ENCODE peak calls at places on chromosomes 12 and 14, in nine cellular contexts. One of them, this sample, is unnamed.

GRCh38 chr12:109054520-109054919 is 2.1 kb downstream of the USP30 start:
- DNase-seq in A549: no peak
- DNase-seq in endothelial cell of umbilical vein: no peak
- DNase-seq in heart left ventricle: no peak
- DNase-seq in NT2/D1: no peak
- DNase-seq in epithelial cell of esophagus: no peak
- DNase-seq in neural progenitor cell: no peak
- DNase-seq in CD8-positive, alpha-beta memory T cell: no peak
- DNase-seq in right atrium auricular region: no peak
- DNase-seq in this sample: no peak

GRCh38 chr12:108442077-108442476 is 73.0 kb upstream of the FICD start:
- DNase-seq in A549: no peak
- DNase-seq in endothelial cell of umbilical vein: no peak
- DNase-seq in heart left ventricle: no peak
- DNase-seq in NT2/D1: peak
- DNase-seq in epithelial cell of esophagus: no peak
- DNase-seq in neural progenitor cell: peak
- DNase-seq in CD8-positive, alpha-beta memory T cell: no peak
- DNase-seq in right atrium auricular region: no peak
- DNase-seq in this sample: no peak

GRCh38 chr12:92706594-92706993 is 3.8 kb downstream of the PLEKHG7 start:
- DNase-seq in A549: no peak
- DNase-seq in endothelial cell of umbilical vein: no peak
- DNase-seq in heart left ventricle: no peak
- DNase-seq in NT2/D1: no peak
- DNase-seq in epithelial cell of esophagus: no peak
- DNase-seq in neural progenitor cell: no peak
- DNase-seq in CD8-positive, alpha-beta memory T cell: no peak
- DNase-seq in right atrium auricular region: no peak
- DNase-seq in this sample: no peak

GRCh38 chr12:46946137-46946536 is 120.3 kb upstream of the SLC38A4 start:
- DNase-seq in A549: no peak
- DNase-seq in endothelial cell of umbilical vein: no peak
- DNase-seq in heart left ventricle: no peak
- DNase-seq in NT2/D1: no peak
- DNase-seq in epithelial cell of esophagus: peak
- DNase-seq in neural progenitor cell: no peak
- DNase-seq in CD8-positive, alpha-beta memory T cell: no peak
- DNase-seq in right atrium auricular region: no peak
- DNase-seq in this sample: peak

GRCh38 chr12:4228122-4228580 is 45.4 kb upstream of the CCND2 start:
- DNase-seq in A549: no peak
- DNase-seq in endothelial cell of umbilical vein: no peak
- DNase-seq in heart left ventricle: no peak
- DNase-seq in NT2/D1: peak
- DNase-seq in epithelial cell of esophagus: no peak
- DNase-seq in neural progenitor cell: no peak
- DNase-seq in CD8-positive, alpha-beta memory T cell: no peak
- DNase-seq in right atrium auricular region: no peak
- DNase-seq in this sample: no peak

GRCh38 chr12:81874166-81874565 is 115.0 kb upstream of the PPFIA2 start:
- DNase-seq in A549: no peak
- DNase-seq in endothelial cell of umbilical vein: no peak
- DNase-seq in heart left ventricle: no peak
- DNase-seq in NT2/D1: no peak
- DNase-seq in epithelial cell of esophagus: no peak
- DNase-seq in neural progenitor cell: no peak
- DNase-seq in CD8-positive, alpha-beta memory T cell: no peak
- DNase-seq in right atrium auricular region: no peak
- DNase-seq in this sample: no peak

GRCh38 chr12:121209629-121210572 is at the start of gene P2RX4:
- DNase-seq in A549: peak
- DNase-seq in endothelial cell of umbilical vein: peak
- DNase-seq in heart left ventricle: peak
- DNase-seq in NT2/D1: peak
- DNase-seq in epithelial cell of esophagus: peak
- DNase-seq in neural progenitor cell: peak
- DNase-seq in CD8-positive, alpha-beta memory T cell: peak
- DNase-seq in right atrium auricular region: peak
- DNase-seq in this sample: peak

GRCh38 chr12:116389990-116390655 is 112.6 kb upstream of the MED13L start:
- DNase-seq in A549: peak
- DNase-seq in endothelial cell of umbilical vein: peak
- DNase-seq in heart left ventricle: no peak
- DNase-seq in NT2/D1: no peak
- DNase-seq in epithelial cell of esophagus: peak
- DNase-seq in neural progenitor cell: no peak
- DNase-seq in CD8-positive, alpha-beta memory T cell: no peak
- DNase-seq in right atrium auricular region: no peak
- DNase-seq in this sample: peak

GRCh38 chr12:84497819-84498218 is 414.8 kb downstream of the SLC6A15 start:
- DNase-seq in A549: peak
- DNase-seq in endothelial cell of umbilical vein: peak
- DNase-seq in heart left ventricle: no peak
- DNase-seq in NT2/D1: peak
- DNase-seq in epithelial cell of esophagus: peak
- DNase-seq in neural progenitor cell: peak
- DNase-seq in CD8-positive, alpha-beta memory T cell: no peak
- DNase-seq in right atrium auricular region: no peak
- DNase-seq in this sample: no peak

GRCh38 chr12:123102781-123103503 is 47.9 kb downstream of the PITPNM2 start:
- DNase-seq in A549: no peak
- DNase-seq in endothelial cell of umbilical vein: no peak
- DNase-seq in heart left ventricle: no peak
- DNase-seq in NT2/D1: no peak
- DNase-seq in epithelial cell of esophagus: peak
- DNase-seq in neural progenitor cell: no peak
- DNase-seq in CD8-positive, alpha-beta memory T cell: no peak
- DNase-seq in right atrium auricular region: no peak
- DNase-seq in this sample: no peak

GRCh38 chr14:23751591-23751990 is 115.4 kb downstream of the DHRS2 start:
- DNase-seq in A549: no peak
- DNase-seq in endothelial cell of umbilical vein: no peak
- DNase-seq in heart left ventricle: no peak
- DNase-seq in NT2/D1: no peak
- DNase-seq in epithelial cell of esophagus: no peak
- DNase-seq in neural progenitor cell: no peak
- DNase-seq in CD8-positive, alpha-beta memory T cell: no peak
- DNase-seq in right atrium auricular region: no peak
- DNase-seq in this sample: no peak

GRCh38 chr12:127455347-127456265 is 811.4 kb upstream of the TMEM132C start:
- DNase-seq in A549: no peak
- DNase-seq in endothelial cell of umbilical vein: no peak
- DNase-seq in heart left ventricle: no peak
- DNase-seq in NT2/D1: no peak
- DNase-seq in epithelial cell of esophagus: no peak
- DNase-seq in neural progenitor cell: peak
- DNase-seq in CD8-positive, alpha-beta memory T cell: no peak
- DNase-seq in right atrium auricular region: no peak
- DNase-seq in this sample: peak

GRCh38 chr14:104843006-104843405 is 22.1 kb upstream of the CEP170B start:
- DNase-seq in A549: no peak
- DNase-seq in endothelial cell of umbilical vein: no peak
- DNase-seq in heart left ventricle: no peak
- DNase-seq in NT2/D1: no peak
- DNase-seq in epithelial cell of esophagus: no peak
- DNase-seq in neural progenitor cell: no peak
- DNase-seq in CD8-positive, alpha-beta memory T cell: no peak
- DNase-seq in right atrium auricular region: no peak
- DNase-seq in this sample: no peak
- H3K4me3 ChIP-seq in A549: no peak
- H3K4me3 ChIP-seq in endothelial cell of umbilical vein: no peak
- H3K4me3 ChIP-seq in heart left ventricle: no peak
- H3K4me3 ChIP-seq in NT2/D1: peak
- H3K4me3 ChIP-seq in epithelial cell of esophagus: no peak
- H3K4me3 ChIP-seq in neural progenitor cell: peak
- H3K4me3 ChIP-seq in CD8-positive, alpha-beta memory T cell: no peak
- H3K4me3 ChIP-seq in right atrium auricular region: peak
- H3K4me3 ChIP-seq in this sample: no peak

GRCh38 chr12:15886372-15887042 is 4.3 kb downstream of the STRAP start:
- DNase-seq in A549: peak
- DNase-seq in endothelial cell of umbilical vein: peak
- DNase-seq in heart left ventricle: no peak
- DNase-seq in NT2/D1: no peak
- DNase-seq in epithelial cell of esophagus: no peak
- DNase-seq in neural progenitor cell: no peak
- DNase-seq in CD8-positive, alpha-beta memory T cell: no peak
- DNase-seq in right atrium auricular region: no peak
- DNase-seq in this sample: no peak

GRCh38 chr12:15883536-15883935 is 1.3 kb downstream of the STRAP start:
- DNase-seq in A549: no peak
- DNase-seq in endothelial cell of umbilical vein: peak
- DNase-seq in heart left ventricle: no peak
- DNase-seq in NT2/D1: no peak
- DNase-seq in epithelial cell of esophagus: no peak
- DNase-seq in neural progenitor cell: no peak
- DNase-seq in CD8-positive, alpha-beta memory T cell: no peak
- DNase-seq in right atrium auricular region: no peak
- DNase-seq in this sample: no peak

GRCh38 chr12:15882055-15882971 is at the start of gene STRAP:
- DNase-seq in A549: peak
- DNase-seq in endothelial cell of umbilical vein: peak
- DNase-seq in heart left ventricle: peak
- DNase-seq in NT2/D1: peak
- DNase-seq in epithelial cell of esophagus: peak
- DNase-seq in neural progenitor cell: peak
- DNase-seq in CD8-positive, alpha-beta memory T cell: peak
- DNase-seq in right atrium auricular region: peak
- DNase-seq in this sample: peak

GRCh38 chr12:15892645-15893259 is 10.6 kb downstream of the STRAP start:
- DNase-seq in A549: no peak
- DNase-seq in endothelial cell of umbilical vein: no peak
- DNase-seq in heart left ventricle: no peak
- DNase-seq in NT2/D1: no peak
- DNase-seq in epithelial cell of esophagus: no peak
- DNase-seq in neural progenitor cell: no peak
- DNase-seq in CD8-positive, alpha-beta memory T cell: no peak
- DNase-seq in right atrium auricular region: no peak
- DNase-seq in this sample: peak

GRCh38 chr12:15887043-15887817 is 5.0 kb downstream of the STRAP start:
- DNase-seq in A549: no peak
- DNase-seq in endothelial cell of umbilical vein: no peak
- DNase-seq in heart left ventricle: no peak
- DNase-seq in NT2/D1: no peak
- DNase-seq in epithelial cell of esophagus: no peak
- DNase-seq in neural progenitor cell: no peak
- DNase-seq in CD8-positive, alpha-beta memory T cell: no peak
- DNase-seq in right atrium auricular region: no peak
- DNase-seq in this sample: no peak
- H3K4me3 ChIP-seq in A549: no peak
- H3K4me3 ChIP-seq in endothelial cell of umbilical vein: no peak
- H3K4me3 ChIP-seq in heart left ventricle: no peak
- H3K4me3 ChIP-seq in NT2/D1: no peak
- H3K4me3 ChIP-seq in epithelial cell of esophagus: no peak
- H3K4me3 ChIP-seq in neural progenitor cell: no peak
- H3K4me3 ChIP-seq in CD8-positive, alpha-beta memory T cell: no peak
- H3K4me3 ChIP-seq in right atrium auricular region: no peak
- H3K4me3 ChIP-seq in this sample: no peak

GRCh38 chr12:99234702-99235101 is 412.9 kb upstream of the GARIN6 start:
- DNase-seq in A549: no peak
- DNase-seq in endothelial cell of umbilical vein: no peak
- DNase-seq in heart left ventricle: no peak
- DNase-seq in NT2/D1: no peak
- DNase-seq in epithelial cell of esophagus: no peak
- DNase-seq in neural progenitor cell: no peak
- DNase-seq in CD8-positive, alpha-beta memory T cell: no peak
- DNase-seq in right atrium auricular region: no peak
- DNase-seq in this sample: no peak
- H3K4me3 ChIP-seq in A549: no peak
- H3K4me3 ChIP-seq in endothelial cell of umbilical vein: no peak
- H3K4me3 ChIP-seq in heart left ventricle: no peak
- H3K4me3 ChIP-seq in NT2/D1: no peak
- H3K4me3 ChIP-seq in epithelial cell of esophagus: no peak
- H3K4me3 ChIP-seq in neural progenitor cell: no peak
- H3K4me3 ChIP-seq in CD8-positive, alpha-beta memory T cell: no peak
- H3K4me3 ChIP-seq in right atrium auricular region: no peak
- H3K4me3 ChIP-seq in this sample: no peak

GRCh38 chr14:74954947-74955228 is 509 bp downstream of the PGF start:
- DNase-seq in A549: no peak
- DNase-seq in endothelial cell of umbilical vein: peak
- DNase-seq in heart left ventricle: no peak
- DNase-seq in NT2/D1: no peak
- DNase-seq in epithelial cell of esophagus: no peak
- DNase-seq in neural progenitor cell: no peak
- DNase-seq in CD8-positive, alpha-beta memory T cell: no peak
- DNase-seq in right atrium auricular region: no peak
- DNase-seq in this sample: no peak

GRCh38 chr14:74955229-74955999 is at the start of gene PGF:
- DNase-seq in A549: peak
- DNase-seq in endothelial cell of umbilical vein: peak
- DNase-seq in heart left ventricle: peak
- DNase-seq in NT2/D1: no peak
- DNase-seq in epithelial cell of esophagus: peak
- DNase-seq in neural progenitor cell: peak
- DNase-seq in CD8-positive, alpha-beta memory T cell: peak
- DNase-seq in right atrium auricular region: no peak
- DNase-seq in this sample: peak

GRCh38 chr14:74956000-74956279 is 543 bp upstream of the PGF start:
- DNase-seq in A549: no peak
- DNase-seq in endothelial cell of umbilical vein: no peak
- DNase-seq in heart left ventricle: no peak
- DNase-seq in NT2/D1: no peak
- DNase-seq in epithelial cell of esophagus: no peak
- DNase-seq in neural progenitor cell: no peak
- DNase-seq in CD8-positive, alpha-beta memory T cell: no peak
- DNase-seq in right atrium auricular region: no peak
- DNase-seq in this sample: no peak

GRCh38 chr14:74954232-74954946 is 1.0 kb downstream of the PGF start:
- DNase-seq in A549: no peak
- DNase-seq in endothelial cell of umbilical vein: peak
- DNase-seq in heart left ventricle: peak
- DNase-seq in NT2/D1: no peak
- DNase-seq in epithelial cell of esophagus: no peak
- DNase-seq in neural progenitor cell: peak
- DNase-seq in CD8-positive, alpha-beta memory T cell: no peak
- DNase-seq in right atrium auricular region: no peak
- DNase-seq in this sample: no peak

DNA sequence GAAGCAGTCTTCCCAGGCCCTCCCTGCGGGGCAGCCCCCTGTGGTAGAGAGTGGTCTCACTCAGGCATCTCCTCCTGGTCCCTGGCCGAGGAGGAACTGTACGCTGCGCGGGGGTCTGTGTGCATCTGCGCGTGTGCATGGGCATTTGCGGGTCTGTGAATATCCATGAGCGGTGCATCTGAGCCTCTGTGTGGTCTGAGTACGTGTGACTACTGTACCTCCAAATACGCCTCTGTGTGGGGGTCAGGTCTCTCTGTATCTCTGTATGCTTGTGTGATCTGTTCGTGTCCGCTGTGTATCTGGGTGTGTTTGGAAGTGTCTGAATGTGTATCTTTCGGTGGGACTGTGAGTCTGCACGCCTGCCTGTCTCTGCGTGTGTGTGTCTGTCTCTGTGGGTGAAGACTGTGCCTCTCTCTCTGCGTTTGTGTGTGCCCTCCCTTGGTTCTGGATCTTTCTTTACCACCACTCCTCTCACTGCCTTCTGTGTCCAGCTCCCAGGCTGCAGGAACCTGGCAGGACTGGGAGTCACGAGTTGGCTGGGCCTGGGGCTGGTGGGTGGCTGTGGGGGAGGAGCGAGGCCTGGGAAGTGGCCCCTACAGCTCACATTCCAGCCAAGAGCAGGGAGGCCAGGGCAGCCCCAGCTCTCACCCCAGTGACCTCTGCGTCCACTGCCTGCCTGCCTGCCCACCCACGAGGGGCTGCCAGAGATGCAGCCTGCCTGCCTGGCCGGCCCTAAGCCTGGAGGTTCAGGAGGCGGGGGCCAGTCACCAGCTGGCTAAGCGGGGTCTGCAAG is 1.1 kb upstream of the PGF start:
- DNase-seq in A549: no peak
- DNase-seq in endothelial cell of umbilical vein: no peak
- DNase-seq in heart left ventricle: no peak
- DNase-seq in NT2/D1: no peak
- DNase-seq in epithelial cell of esophagus: no peak
- DNase-seq in neural progenitor cell: peak
- DNase-seq in CD8-positive, alpha-beta memory T cell: no peak
- DNase-seq in right atrium auricular region: no peak
- DNase-seq in this sample: no peak
- H3K4me3 ChIP-seq in A549: no peak
- H3K4me3 ChIP-seq in endothelial cell of umbilical vein: no peak
- H3K4me3 ChIP-seq in heart left ventricle: no peak
- H3K4me3 ChIP-seq in NT2/D1: no peak
- H3K4me3 ChIP-seq in epithelial cell of esophagus: no peak
- H3K4me3 ChIP-seq in neural progenitor cell: no peak
- H3K4me3 ChIP-seq in CD8-positive, alpha-beta memory T cell: no peak
- H3K4me3 ChIP-seq in right atrium auricular region: no peak
- H3K4me3 ChIP-seq in this sample: no peak